ENCODE peak calls at places on chromosome 10, in eight cellular contexts. P is fibroblast of lung, V is K562, G is upper lobe of right lung, S is left ventricle myocardium inferior, Z is OCI-LY7, W is mucosa of descending colon, I is breast epithelium. U is an unnamed sample.
A peak's percentile ranks its signal among the peaks of the same experiment; 100 is the strongest.

GRCh38 chr10:124285587-124286527 is 132.9 kb downstream of the OAT start:
- DNase-seq in S (peak; percentile 1), V (no peak), P (peak; percentile 15), W (no peak), I (peak; percentile 31), Z (peak; percentile 38), G (peak; percentile 31), U (no peak)

GRCh38 chr10:65040796-65041195 is 1519.6 kb downstream of the REEP3 start:
- DNase-seq in S (no peak), I (no peak), Z (no peak), V (no peak), G (no peak), W (no peak), P (no peak), U (no peak)

GRCh38 chr10:56606202-56606601 is 245.1 kb upstream of the ZWINT start:
- DNase-seq in I (no peak), P (no peak), Z (no peak), G (no peak), V (no peak), S (no peak), W (no peak), U (no peak)

GRCh38 chr10:9296206-9296605 is 1241.7 kb downstream of the GATA3 start:
- DNase-seq in W (no peak), P (no peak), I (no peak), V (no peak), Z (no peak), G (no peak), S (no peak), U (no peak)

GRCh38 chr10:120824864-120825263 is 26.3 kb upstream of the WDR11 start:
- DNase-seq in V (peak; percentile 49), W (no peak), P (no peak), Z (peak; percentile 29), S (no peak), G (no peak), I (no peak), U (peak; percentile 48)

GRCh38 chr10:7507887-7508726 is 97.3 kb upstream of the SFMBT2 start:
- DNase-seq in S (no peak), Z (peak; percentile 88), V (no peak), P (no peak), W (peak; percentile 55), I (no peak), G (no peak), U (no peak)

GRCh38 chr10:101818958-101819633 is 852 bp upstream of the OGA start:
- DNase-seq in G (peak; percentile 62), S (no peak), W (peak; percentile 63), V (peak; percentile 71), P (no peak), Z (no peak), I (no peak), U (no peak)

GRCh38 chr10:18235477-18235876 is 95.3 kb downstream of the CACNB2 start:
- DNase-seq in S (no peak), G (no peak), W (no peak), V (no peak), P (no peak), Z (no peak), I (no peak), U (no peak)

GRCh38 chr10:110860576-110861241 is 11.0 kb upstream of the PDCD4 start:
- DNase-seq in P (no peak), Z (peak; percentile 74), W (peak; percentile 60), G (no peak), S (no peak), I (no peak), V (no peak), U (no peak)

GRCh38 chr10:94115725-94116124 is 122.0 kb downstream of the PLCE1 start:
- DNase-seq in S (no peak), Z (no peak), V (no peak), P (no peak), W (no peak), I (no peak), G (no peak), U (no peak)

GRCh38 chr10:618229-618989 is 71.1 kb downstream of the DIP2C start:
- DNase-seq in P (no peak), V (no peak), I (no peak), G (no peak), Z (no peak), S (peak; percentile 36), W (no peak), U (peak; percentile 42)
- H3K4me1 ChIP-seq in P (peaks cover 9% of the 10 kb centered on the region), V (no peaks in the 10 kb centered on the region), I (no peaks in the 10 kb centered on the region), G (peaks cover 17% of the 10 kb centered on the region), Z (peaks cover 20% of the 10 kb centered on the region), S (peaks cover 89% of the 10 kb centered on the region), W (peaks cover 12% of the 10 kb centered on the region), U (peaks cover 5% of the 10 kb centered on the region)

GRCh38 chr10:127280446-127280845 is 84.1 kb upstream of the INSYN2A start:
- DNase-seq in W (no peak), Z (no peak), S (no peak), I (no peak), V (no peak), P (no peak), G (no peak), U (no peak)
- TF ChIP-seq CTCF in W (no peak), Z (no peak), S (no peak), I (no peak), V (no peak), P (no peak), G (no peak), U (no peak)

GRCh38 chr10:97572214-97572989 is at the start of gene ANKRD2:
- DNase-seq in W (peak; percentile 76), I (peak; percentile 74), P (peak; percentile 80), Z (peak; percentile 74), S (peak; percentile 86), V (peak; percentile 79), G (peak; percentile 83), U (peak; percentile 84)

GRCh38 chr10:97571622-97572021 is 957 bp upstream of the ANKRD2 start:
- DNase-seq in V (no peak), Z (no peak), P (no peak), G (no peak), W (no peak), S (peak; percentile 1), I (no peak), U (no peak)

GRCh38 chr10:97573672-97574071 is 1.1 kb downstream of the ANKRD2 start:
- DNase-seq in S (no peak), I (no peak), V (no peak), G (no peak), W (no peak), P (no peak), Z (no peak), U (no peak)

GRCh38 chr10:97574374-97575100 is 2.0 kb downstream of the ANKRD2 start:
- DNase-seq in W (peak; percentile 51), S (peak; percentile 60), V (no peak), P (peak; percentile 52), I (peak; percentile 87), G (peak; percentile 80), Z (no peak), U (peak; percentile 48)

GRCh38 chr10:97573021-97573420 is 442 bp downstream of the ANKRD2 start:
- DNase-seq in P (no peak), S (peak; percentile 18), I (no peak), G (no peak), Z (no peak), W (no peak), V (no peak), U (no peak)
- H3K4me1 ChIP-seq in P (peaks cover 3% of the 10 kb centered on the region), S (peaks cover 42% of the 10 kb centered on the region), I (no peaks in the 10 kb centered on the region), G (peaks cover 14% of the 10 kb centered on the region), Z (no peaks in the 10 kb centered on the region), W (no peaks in the 10 kb centered on the region), V (peaks cover 2% of the 10 kb centered on the region), U (peaks cover 3% of the 10 kb centered on the region)

GRCh38 chr10:71614946-71615345 is 104.6 kb downstream of the C10orf105 start:
- DNase-seq in S (no peak), P (no peak), W (no peak), V (no peak), I (no peak), G (no peak), Z (no peak), U (no peak)

GRCh38 chr10:71613877-71614276 is 105.7 kb downstream of the C10orf105 start:
- DNase-seq in W (no peak), S (no peak), Z (no peak), P (no peak), G (no peak), I (no peak), V (no peak), U (no peak)

GRCh38 chr10:71613303-71613777 is 106.2 kb downstream of the C10orf105 start:
- DNase-seq in G (no peak), W (peak; percentile 66), S (no peak), I (no peak), P (peak; percentile 19), V (peak; percentile 80), Z (no peak), U (no peak)

GRCh38 chr10:71616817-71617654 is 102.5 kb downstream of the C10orf105 start:
- DNase-seq in P (no peak), Z (no peak), I (no peak), S (no peak), W (no peak), G (no peak), V (no peak), U (no peak)

GRCh38 chr10:71615538-71616329 is 103.8 kb downstream of the C10orf105 start:
- DNase-seq in V (no peak), P (no peak), S (no peak), W (no peak), I (no peak), G (no peak), Z (no peak), U (no peak)
- TF ChIP-seq CTCF in V (no peak), P (no peak), S (no peak), W (no peak), I (no peak), G (no peak), Z (no peak), U (no peak)

DNA sequence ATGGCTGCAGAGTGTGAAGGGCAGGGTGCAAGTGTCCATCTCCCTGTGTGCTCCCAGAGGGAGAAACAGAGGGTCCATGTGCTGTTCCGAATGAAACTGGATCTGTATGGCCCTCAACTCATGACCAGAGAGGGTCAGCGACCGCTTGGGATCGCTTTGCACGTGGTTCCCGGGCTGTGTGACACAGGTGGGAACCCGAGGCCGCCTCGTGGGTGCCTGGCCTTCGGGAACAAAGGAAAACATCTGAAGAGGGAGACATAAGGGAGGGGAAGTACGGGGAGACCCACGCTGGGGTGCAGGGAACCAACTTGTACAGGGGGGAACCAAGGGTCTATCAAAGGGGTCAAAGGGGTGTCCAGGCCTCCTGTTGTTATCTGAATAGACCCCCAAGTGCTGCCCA is 57.5 kb downstream of the SH3PXD2A start:
- DNase-seq in P (no peak), I (no peak), G (no peak), V (no peak), S (peak; percentile 7), W (no peak), Z (no peak), U (no peak)
- H3K4me1 ChIP-seq in P (no peaks in the 10 kb centered on the region), I (no peaks in the 10 kb centered on the region), G (peaks cover 16% of the 10 kb centered on the region), V (no peaks in the 10 kb centered on the region), S (peaks cover 29% of the 10 kb centered on the region), W (peaks cover 40% of the 10 kb centered on the region), Z (no peaks in the 10 kb centered on the region), U (no peaks in the 10 kb centered on the region)

GRCh38 chr10:61903991-61904350 is 2.5 kb downstream of the ARID5B start:
- DNase-seq in Z (no peak), W (no peak), P (peak; percentile 45), S (no peak), V (no peak), I (no peak), G (no peak), U (no peak)
- TF ChIP-seq CTCF in Z (no peak), W (no peak), P (no peak), S (no peak), V (no peak), I (no peak), G (no peak), U (no peak)

U was measured in testis.